ENCODE peak calls at places on chromosome 11, in seven cellular contexts. One of them, this sample, is unnamed.
A peak's percentile ranks its signal among the peaks of the same experiment; 100 is the strongest.

GRCh38 chr11:35907648-35908431 is 36.0 kb upstream of the LDLRAD3 start:
- DNase-seq in esophagus squamous epithelium: no peak
- DNase-seq in transverse colon: no peak
- DNase-seq in Peyer's patch: no peak
- DNase-seq in lower leg skin: peak; percentile 88
- DNase-seq in A549: peak; percentile 45
- DNase-seq in GM12891: peak; percentile 9
- DNase-seq in this sample: no peak

GRCh38 chr11:2036863-2037486 is 39.3 kb upstream of the H19 start:
- DNase-seq in esophagus squamous epithelium: no peak
- DNase-seq in transverse colon: no peak
- DNase-seq in Peyer's patch: no peak
- DNase-seq in lower leg skin: no peak
- DNase-seq in A549: no peak
- DNase-seq in GM12891: no peak
- DNase-seq in this sample: no peak

GRCh38 chr11:133981156-133981555 is 24.4 kb upstream of the IGSF9B start:
- DNase-seq in esophagus squamous epithelium: no peak
- DNase-seq in transverse colon: no peak
- DNase-seq in Peyer's patch: no peak
- DNase-seq in lower leg skin: no peak
- DNase-seq in A549: no peak
- DNase-seq in GM12891: no peak
- DNase-seq in this sample: no peak

GRCh38 chr11:12066799-12067508 is 43.4 kb upstream of the MICAL2 start:
- DNase-seq in esophagus squamous epithelium: no peak
- DNase-seq in transverse colon: peak; percentile 67
- DNase-seq in Peyer's patch: no peak
- DNase-seq in lower leg skin: peak; percentile 68
- DNase-seq in A549: peak; percentile 93
- DNase-seq in GM12891: no peak
- DNase-seq in this sample: no peak

GRCh38 chr11:86152901-86153300 is 84.0 kb upstream of the PICALM start:
- DNase-seq in esophagus squamous epithelium: no peak
- DNase-seq in transverse colon: no peak
- DNase-seq in Peyer's patch: no peak
- DNase-seq in lower leg skin: no peak
- DNase-seq in A549: no peak
- DNase-seq in GM12891: no peak
- DNase-seq in this sample: no peak

GRCh38 chr11:18168372-18168771 is 4.3 kb upstream of the MRGPRX4 start:
- DNase-seq in esophagus squamous epithelium: no peak
- DNase-seq in transverse colon: no peak
- DNase-seq in Peyer's patch: no peak
- DNase-seq in lower leg skin: no peak
- DNase-seq in A549: no peak
- DNase-seq in GM12891: no peak
- DNase-seq in this sample: no peak

GRCh38 chr11:1749020-1749758 is 1.2 kb downstream of the IFITM10 start:
- DNase-seq in esophagus squamous epithelium: no peak
- DNase-seq in transverse colon: peak; percentile 9
- DNase-seq in Peyer's patch: no peak
- DNase-seq in lower leg skin: no peak
- DNase-seq in A549: no peak
- DNase-seq in GM12891: no peak
- DNase-seq in this sample: peak; percentile 49

GRCh38 chr11:120034881-120035620 is 102.9 kb downstream of the TRIM29 start:
- DNase-seq in esophagus squamous epithelium: no peak
- DNase-seq in transverse colon: no peak
- DNase-seq in Peyer's patch: no peak
- DNase-seq in lower leg skin: no peak
- DNase-seq in A549: no peak
- DNase-seq in GM12891: no peak
- DNase-seq in this sample: no peak

GRCh38 chr11:99066609-99067008 is 45.9 kb downstream of the CNTN5 start:
- DNase-seq in esophagus squamous epithelium: no peak
- DNase-seq in transverse colon: no peak
- DNase-seq in Peyer's patch: no peak
- DNase-seq in lower leg skin: no peak
- DNase-seq in A549: no peak
- DNase-seq in GM12891: no peak
- DNase-seq in this sample: no peak

GRCh38 chr11:69489746-69490365 is 8.4 kb downstream of the LINC01488 start:
- DNase-seq in esophagus squamous epithelium: no peak
- DNase-seq in transverse colon: no peak
- DNase-seq in Peyer's patch: no peak
- DNase-seq in lower leg skin: no peak
- DNase-seq in A549: no peak
- DNase-seq in GM12891: no peak
- DNase-seq in this sample: no peak

GRCh38 chr11:565921-566509 is 5.2 kb downstream of the RASSF7 start:
- DNase-seq in esophagus squamous epithelium: no peak
- DNase-seq in transverse colon: no peak
- DNase-seq in Peyer's patch: no peak
- DNase-seq in lower leg skin: no peak
- DNase-seq in A549: no peak
- DNase-seq in GM12891: no peak
- DNase-seq in this sample: no peak

GRCh38 chr11:103257360-103257759 is 148.1 kb downstream of the DYNC2H1 start:
- DNase-seq in esophagus squamous epithelium: no peak
- DNase-seq in transverse colon: no peak
- DNase-seq in Peyer's patch: no peak
- DNase-seq in lower leg skin: no peak
- DNase-seq in A549: peak; percentile 44
- DNase-seq in GM12891: no peak
- DNase-seq in this sample: no peak

GRCh38 chr11:119416606-119417580 is 6.1 kb downstream of the THY1 start:
- DNase-seq in esophagus squamous epithelium: no peak
- DNase-seq in transverse colon: no peak
- DNase-seq in Peyer's patch: no peak
- DNase-seq in lower leg skin: no peak
- DNase-seq in A549: no peak
- DNase-seq in GM12891: no peak
- DNase-seq in this sample: no peak

GRCh38 chr11:121372671-121373429 is 79.3 kb upstream of the SORL1 start:
- DNase-seq in esophagus squamous epithelium: no peak
- DNase-seq in transverse colon: no peak
- DNase-seq in Peyer's patch: peak; percentile 31
- DNase-seq in lower leg skin: no peak
- DNase-seq in A549: no peak
- DNase-seq in GM12891: no peak
- DNase-seq in this sample: no peak

GRCh38 chr11:60838132-60838531 is 3.8 kb upstream of the CCDC86 start:
- DNase-seq in esophagus squamous epithelium: no peak
- DNase-seq in transverse colon: no peak
- DNase-seq in Peyer's patch: no peak
- DNase-seq in lower leg skin: no peak
- DNase-seq in A549: peak; percentile 28
- DNase-seq in GM12891: no peak
- DNase-seq in this sample: no peak

GRCh38 chr11:33389635-33390034 is 132.5 kb downstream of the HIPK3 start:
- DNase-seq in esophagus squamous epithelium: no peak
- DNase-seq in transverse colon: no peak
- DNase-seq in Peyer's patch: no peak
- DNase-seq in lower leg skin: no peak
- DNase-seq in A549: no peak
- DNase-seq in GM12891: no peak
- DNase-seq in this sample: no peak

GRCh38 chr11:71304045-71304444 is 51.7 kb upstream of the SHANK2 start:
- DNase-seq in esophagus squamous epithelium: no peak
- DNase-seq in transverse colon: no peak
- DNase-seq in Peyer's patch: no peak
- DNase-seq in lower leg skin: no peak
- DNase-seq in A549: no peak
- DNase-seq in GM12891: no peak
- DNase-seq in this sample: no peak

GRCh38 chr11:116394022-116394421 is 378.8 kb downstream of the BUD13 start:
- DNase-seq in esophagus squamous epithelium: no peak
- DNase-seq in transverse colon: no peak
- DNase-seq in Peyer's patch: no peak
- DNase-seq in lower leg skin: no peak
- DNase-seq in A549: no peak
- DNase-seq in GM12891: no peak
- DNase-seq in this sample: no peak

GRCh38 chr11:69447786-69448185 is 33.7 kb upstream of the LINC01488 start:
- DNase-seq in esophagus squamous epithelium: no peak
- DNase-seq in transverse colon: no peak
- DNase-seq in Peyer's patch: no peak
- DNase-seq in lower leg skin: no peak
- DNase-seq in A549: no peak
- DNase-seq in GM12891: no peak
- DNase-seq in this sample: no peak

GRCh38 chr11:69231466-69232018 is 62.4 kb upstream of the MYEOV start:
- DNase-seq in esophagus squamous epithelium: no peak
- DNase-seq in transverse colon: no peak
- DNase-seq in Peyer's patch: no peak
- DNase-seq in lower leg skin: no peak
- DNase-seq in A549: no peak
- DNase-seq in GM12891: no peak
- DNase-seq in this sample: no peak

GRCh38 chr11:72764503-72764902 is 12.3 kb upstream of the ARAP1 start:
- DNase-seq in esophagus squamous epithelium: no peak
- DNase-seq in transverse colon: peak; percentile 80
- DNase-seq in Peyer's patch: no peak
- DNase-seq in lower leg skin: no peak
- DNase-seq in A549: no peak
- DNase-seq in GM12891: no peak
- DNase-seq in this sample: no peak

GRCh38 chr11:119337581-119338317 is 2.9 kb downstream of the C1QTNF5 start:
- DNase-seq in esophagus squamous epithelium: no peak
- DNase-seq in transverse colon: no peak
- DNase-seq in Peyer's patch: no peak
- DNase-seq in lower leg skin: no peak
- DNase-seq in A549: no peak
- DNase-seq in GM12891: no peak
- DNase-seq in this sample: no peak

DNA sequence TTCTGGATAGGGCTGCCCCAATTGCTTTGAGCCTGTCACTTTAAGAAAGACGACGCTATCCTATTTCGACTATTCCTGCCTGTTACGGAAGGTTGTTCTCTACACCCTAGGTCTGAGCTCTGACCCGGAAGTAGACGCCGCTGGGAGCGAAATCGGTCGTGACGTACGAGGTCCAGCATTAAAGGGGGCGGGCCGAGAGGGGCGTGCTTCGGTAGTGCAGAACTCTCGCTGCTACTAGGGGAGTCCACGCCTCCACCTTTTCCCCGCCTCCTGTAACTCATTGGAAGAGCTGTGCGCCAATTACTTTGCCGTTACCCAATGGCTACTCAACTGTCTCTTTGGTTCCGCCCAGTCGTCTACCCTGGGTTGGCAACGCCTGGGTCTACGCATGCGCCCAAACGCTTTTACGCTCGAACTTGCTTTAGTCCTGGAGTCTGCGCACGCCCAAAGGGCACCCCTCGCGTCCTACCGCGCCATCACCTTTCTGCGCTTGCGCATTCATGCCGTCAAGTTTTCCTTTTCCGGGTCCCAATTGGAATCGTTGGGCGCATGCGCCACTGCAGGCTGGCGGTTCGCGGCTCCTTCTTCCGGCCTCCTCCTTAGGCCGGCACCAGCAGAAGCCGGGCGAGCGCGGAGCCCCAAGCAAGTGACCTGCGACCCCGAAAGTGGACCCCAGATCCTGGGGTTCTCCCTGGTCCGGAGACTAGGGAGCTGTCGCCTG is at the start of gene PCNX3:
- DNase-seq in esophagus squamous epithelium: peak; percentile 99
- DNase-seq in transverse colon: peak; percentile 100
- DNase-seq in Peyer's patch: peak; percentile 100
- DNase-seq in lower leg skin: peak; percentile 100
- DNase-seq in A549: peak; percentile 100
- DNase-seq in GM12891: peak; percentile 100
- DNase-seq in this sample: peak; percentile 100
- TF ChIP-seq POLR2A in esophagus squamous epithelium: peak; percentile 53
- TF ChIP-seq POLR2A in transverse colon: peak; percentile 68
- TF ChIP-seq POLR2A in Peyer's patch: peak; percentile 63
- TF ChIP-seq POLR2A in lower leg skin: no peak
- TF ChIP-seq POLR2A in A549: peak; percentile 45
- TF ChIP-seq POLR2A in GM12891: no peak
- TF ChIP-seq POLR2A in this sample: peak; percentile 64

DNA sequence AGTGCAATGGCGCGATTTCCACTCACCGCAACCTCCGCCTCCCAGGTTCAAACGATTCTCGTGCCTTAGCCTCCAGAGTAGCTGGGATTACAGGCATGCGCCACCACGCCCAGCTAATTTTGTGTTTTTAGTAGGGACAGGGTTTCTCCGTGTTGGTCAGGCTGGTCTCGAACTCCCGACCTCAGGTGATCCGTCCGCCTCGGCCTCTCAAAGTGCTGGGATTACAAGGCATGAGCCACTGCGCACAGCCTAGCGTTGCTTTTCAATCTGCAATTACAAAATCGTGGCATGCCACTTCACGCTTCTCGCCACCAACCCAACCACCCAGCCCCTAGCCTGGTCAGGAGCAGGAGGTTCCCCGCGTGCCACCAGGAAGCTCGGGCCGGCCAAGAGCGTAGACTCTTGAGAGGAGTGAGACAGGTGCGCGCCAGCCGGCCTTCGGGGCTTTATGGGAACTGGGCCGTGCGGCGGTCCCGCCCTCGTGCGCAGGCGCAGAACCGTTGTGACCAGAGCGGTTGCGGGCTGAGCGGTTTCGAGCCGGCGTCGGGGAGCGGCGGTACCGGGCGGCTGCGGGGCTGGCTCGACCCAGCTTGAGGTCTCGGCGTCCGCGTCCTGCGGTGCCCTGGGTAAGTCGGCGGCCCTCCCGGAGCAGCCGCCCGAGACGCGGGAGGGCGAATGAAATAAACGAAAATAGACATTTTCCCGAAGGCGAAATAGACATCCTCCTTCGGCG is at the start of gene ASRGL1:
- DNase-seq in esophagus squamous epithelium: no peak
- DNase-seq in transverse colon: peak; percentile 92
- DNase-seq in Peyer's patch: peak; percentile 73
- DNase-seq in lower leg skin: peak; percentile 58
- DNase-seq in A549: peak; percentile 87
- DNase-seq in GM12891: peak; percentile 72
- DNase-seq in this sample: peak; percentile 73
- TF ChIP-seq POLR2A in esophagus squamous epithelium: no peak
- TF ChIP-seq POLR2A in transverse colon: peak; percentile 46
- TF ChIP-seq POLR2A in Peyer's patch: no peak
- TF ChIP-seq POLR2A in lower leg skin: no peak
- TF ChIP-seq POLR2A in A549: peak; percentile 50
- TF ChIP-seq POLR2A in GM12891: no peak
- TF ChIP-seq POLR2A in this sample: no peak

GRCh38 chr11:125164422-125165110 is at the start of gene PKNOX2:
- DNase-seq in esophagus squamous epithelium: no peak
- DNase-seq in transverse colon: peak; percentile 50
- DNase-seq in Peyer's patch: peak; percentile 35
- DNase-seq in lower leg skin: peak; percentile 30
- DNase-seq in A549: peak; percentile 41
- DNase-seq in GM12891: peak; percentile 71
- DNase-seq in this sample: peak; percentile 49
- TF ChIP-seq POLR2A in esophagus squamous epithelium: peak; percentile 23
- TF ChIP-seq POLR2A in transverse colon: peak; percentile 45
- TF ChIP-seq POLR2A in Peyer's patch: no peak
- TF ChIP-seq POLR2A in lower leg skin: no peak
- TF ChIP-seq POLR2A in A549: no peak
- TF ChIP-seq POLR2A in GM12891: no peak
- TF ChIP-seq POLR2A in this sample: no peak

DNA sequence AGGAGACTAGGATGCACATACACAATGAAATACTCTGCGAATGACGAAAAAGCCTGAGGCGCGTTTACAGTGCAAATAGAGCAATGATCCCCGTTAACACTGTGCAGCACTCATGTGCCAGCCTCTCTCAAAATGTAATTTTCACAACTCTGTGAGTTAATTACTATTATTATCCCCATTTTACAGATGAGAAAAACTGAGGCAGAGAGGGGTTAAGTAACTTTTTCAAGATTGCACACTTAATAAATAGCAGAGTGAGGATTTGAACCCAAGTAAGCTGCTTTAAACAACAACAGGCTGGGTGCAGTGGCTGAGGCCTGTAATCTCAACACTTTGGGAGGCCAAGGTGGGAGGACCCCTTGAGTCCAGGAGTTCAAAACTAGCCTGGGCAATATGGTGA is 21.6 kb upstream of the SYT12 start:
- DNase-seq in esophagus squamous epithelium: no peak
- DNase-seq in transverse colon: no peak
- DNase-seq in Peyer's patch: no peak
- DNase-seq in lower leg skin: no peak
- DNase-seq in A549: no peak
- DNase-seq in GM12891: no peak
- DNase-seq in this sample: no peak
- TF ChIP-seq POLR2A in esophagus squamous epithelium: no peak
- TF ChIP-seq POLR2A in transverse colon: no peak
- TF ChIP-seq POLR2A in Peyer's patch: no peak
- TF ChIP-seq POLR2A in lower leg skin: no peak
- TF ChIP-seq POLR2A in A549: no peak
- TF ChIP-seq POLR2A in GM12891: no peak
- TF ChIP-seq POLR2A in this sample: no peak